ENCODE peak calls at places on chromosomes 2 and 18, in four cellular contexts. One of them, this sample, is unnamed.

GRCh38 chr18:50721006-50721405 is 98.8 kb downstream of the MRO start:
- DNase-seq in SK-N-SH: no peak
- DNase-seq in HCT116: no peak
- DNase-seq in K562: no peak
- DNase-seq in this sample: no peak

GRCh38 chr2:3572620-3573019 is 2.4 kb upstream of the RPS7 start:
- DNase-seq in SK-N-SH: no peak
- DNase-seq in HCT116: no peak
- DNase-seq in K562: no peak
- DNase-seq in this sample: no peak

GRCh38 chr2:172350844-172351480 is 76.4 kb upstream of the ITGA6 start:
- DNase-seq in SK-N-SH: no peak
- DNase-seq in HCT116: no peak
- DNase-seq in K562: no peak
- DNase-seq in this sample: peak

GRCh38 chr2:240596491-240596931 is 10.0 kb downstream of the CAPN10 start:
- DNase-seq in SK-N-SH: no peak
- DNase-seq in HCT116: no peak
- DNase-seq in K562: no peak
- DNase-seq in this sample: no peak

GRCh38 chr2:18267501-18267900 is 293.0 kb downstream of the RDH14 start:
- DNase-seq in SK-N-SH: no peak
- DNase-seq in HCT116: no peak
- DNase-seq in K562: no peak
- DNase-seq in this sample: no peak

GRCh38 chr2:215613265-215613664 is 177.4 kb upstream of the FN1 start:
- DNase-seq in SK-N-SH: no peak
- DNase-seq in HCT116: no peak
- DNase-seq in K562: no peak
- DNase-seq in this sample: no peak

GRCh38 chr2:117359266-117359970 is 455.1 kb upstream of the DDX18 start:
- DNase-seq in SK-N-SH: no peak
- DNase-seq in HCT116: no peak
- DNase-seq in K562: no peak
- DNase-seq in this sample: no peak

GRCh38 chr2:191878576-191879298 is 31.8 kb upstream of the CAVIN2 start:
- DNase-seq in SK-N-SH: no peak
- DNase-seq in HCT116: no peak
- DNase-seq in K562: no peak
- DNase-seq in this sample: no peak

GRCh38 chr2:67625671-67626070 is 228.5 kb downstream of the ETAA1 start:
- DNase-seq in SK-N-SH: no peak
- DNase-seq in HCT116: no peak
- DNase-seq in K562: no peak
- DNase-seq in this sample: no peak

GRCh38 chr2:128408349-128409305 is 90.0 kb upstream of the HS6ST1 start:
- DNase-seq in SK-N-SH: peak
- DNase-seq in HCT116: no peak
- DNase-seq in K562: no peak
- DNase-seq in this sample: no peak

GRCh38 chr2:165081276-165081675 is 122.6 kb downstream of the SCN3A start:
- DNase-seq in SK-N-SH: no peak
- DNase-seq in HCT116: no peak
- DNase-seq in K562: no peak
- DNase-seq in this sample: no peak

GRCh38 chr2:165078913-165079312 is 123.6 kb upstream of the SLC38A11 start:
- DNase-seq in SK-N-SH: no peak
- DNase-seq in HCT116: no peak
- DNase-seq in K562: no peak
- DNase-seq in this sample: no peak

GRCh38 chr2:165083326-165083725 is 120.5 kb downstream of the SCN3A start:
- DNase-seq in SK-N-SH: no peak
- DNase-seq in HCT116: no peak
- DNase-seq in K562: no peak
- DNase-seq in this sample: no peak

GRCh38 chr2:165079432-165079831 is 124.1 kb upstream of the SLC38A11 start:
- DNase-seq in SK-N-SH: no peak
- DNase-seq in HCT116: no peak
- DNase-seq in K562: no peak
- DNase-seq in this sample: no peak

DNA sequence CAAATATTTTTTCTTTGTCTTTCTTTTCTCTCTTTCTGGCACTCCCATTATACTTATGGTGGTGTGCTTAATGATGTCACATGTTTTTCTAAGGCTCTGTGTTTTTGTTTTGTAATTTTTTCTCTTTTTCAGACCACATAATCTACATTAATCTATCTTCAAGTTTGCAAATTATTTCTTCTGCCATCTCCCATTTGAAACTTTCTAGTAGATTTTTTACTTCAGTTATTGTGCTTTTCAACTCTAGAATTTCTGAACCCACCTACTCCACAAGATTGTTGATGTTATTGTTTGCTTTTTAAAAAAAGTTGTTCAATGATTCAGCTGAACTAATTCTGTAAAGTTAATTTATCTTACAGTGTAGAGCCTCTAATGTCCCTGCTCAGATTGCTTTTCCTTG is 121.4 kb downstream of the SCN3A start:
- DNase-seq in SK-N-SH: no peak
- DNase-seq in HCT116: no peak
- DNase-seq in K562: no peak
- DNase-seq in this sample: no peak
- H3K4me3 ChIP-seq in SK-N-SH: no peak
- H3K4me3 ChIP-seq in HCT116: no peak
- H3K4me3 ChIP-seq in K562: no peak
- H3K4me3 ChIP-seq in this sample: no peak

GRCh38 chr2:98465456-98466201 is 21.0 kb downstream of the INPP4A start:
- DNase-seq in SK-N-SH: peak
- DNase-seq in HCT116: no peak
- DNase-seq in K562: peak
- DNase-seq in this sample: peak

GRCh38 chr2:98464772-98465310 is 20.2 kb downstream of the INPP4A start:
- DNase-seq in SK-N-SH: no peak
- DNase-seq in HCT116: no peak
- DNase-seq in K562: no peak
- DNase-seq in this sample: peak

GRCh38 chr2:98463551-98463971 is 18.9 kb downstream of the INPP4A start:
- DNase-seq in SK-N-SH: no peak
- DNase-seq in HCT116: no peak
- DNase-seq in K562: no peak
- DNase-seq in this sample: no peak

GRCh38 chr2:98463081-98463481 is 18.4 kb downstream of the INPP4A start:
- DNase-seq in SK-N-SH: no peak
- DNase-seq in HCT116: no peak
- DNase-seq in K562: no peak
- DNase-seq in this sample: no peak

DNA sequence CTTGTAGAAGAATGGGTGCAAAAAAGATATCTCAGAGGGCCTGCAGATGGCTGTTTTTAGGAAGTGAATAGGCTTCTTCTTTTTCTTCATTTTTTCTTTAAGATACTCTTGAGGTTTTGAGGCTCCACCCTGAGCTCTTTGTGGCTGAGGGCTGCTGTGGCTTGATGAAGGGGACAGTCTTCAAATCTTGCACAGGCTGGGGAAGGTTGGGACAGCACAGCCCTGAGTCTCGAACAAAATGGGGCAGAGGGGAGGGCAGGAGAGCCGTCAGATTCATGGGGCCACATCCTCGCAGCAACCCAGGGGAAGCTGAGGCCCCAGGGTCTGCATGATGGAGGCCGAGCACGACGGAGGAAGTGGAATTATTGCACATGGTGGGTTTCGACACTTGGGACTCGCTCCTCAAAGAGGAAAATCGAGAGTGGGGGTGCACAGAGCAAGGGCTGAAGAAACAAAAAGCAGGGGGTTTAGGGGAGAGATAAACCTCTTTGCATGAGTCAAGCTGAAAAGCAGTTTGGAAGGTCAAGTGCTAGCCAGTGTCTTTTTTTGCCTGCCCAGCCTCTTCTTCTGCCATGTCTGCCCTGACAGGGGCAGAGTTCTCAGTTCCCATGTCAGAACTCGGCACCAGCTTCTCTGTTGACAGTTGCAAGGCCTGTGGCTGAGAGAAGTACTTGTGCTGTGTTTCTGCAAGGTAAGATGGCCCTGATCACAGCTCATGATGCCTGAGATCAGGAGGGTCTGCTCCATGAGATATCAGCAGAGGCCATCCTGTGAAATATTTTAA is 19.5 kb downstream of the INPP4A start:
- DNase-seq in SK-N-SH: no peak
- DNase-seq in HCT116: no peak
- DNase-seq in K562: no peak
- DNase-seq in this sample: peak
- TF ChIP-seq POLR2AphosphoS5 in SK-N-SH: no peak
- TF ChIP-seq POLR2AphosphoS5 in HCT116: no peak
- TF ChIP-seq POLR2AphosphoS5 in K562: no peak
- TF ChIP-seq POLR2AphosphoS5 in this sample: peak

DNA sequence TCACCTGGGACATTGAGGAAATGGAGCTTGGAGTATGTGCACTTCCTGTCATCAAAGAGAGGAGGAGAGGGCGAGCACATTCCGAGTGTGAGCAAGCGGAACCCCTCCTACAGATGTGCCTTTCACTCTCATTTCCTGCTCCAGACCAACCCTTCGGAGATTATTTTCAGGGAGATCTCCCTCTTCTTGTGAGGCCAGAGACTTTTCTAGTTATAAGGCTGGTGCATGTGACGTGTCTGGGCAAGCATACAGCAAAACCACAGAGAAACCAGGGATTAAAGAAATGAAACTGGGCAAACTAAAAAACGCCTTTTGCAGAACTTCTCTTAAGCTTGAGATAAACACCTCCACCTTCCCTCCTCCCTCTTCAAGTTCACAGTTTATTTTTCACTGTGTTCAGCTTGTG is 409.2 kb upstream of the TCF4 start:
- DNase-seq in SK-N-SH: no peak
- DNase-seq in HCT116: no peak
- DNase-seq in K562: no peak
- DNase-seq in this sample: no peak
- H3K4me3 ChIP-seq in SK-N-SH: no peak
- H3K4me3 ChIP-seq in HCT116: no peak
- H3K4me3 ChIP-seq in K562: no peak
- H3K4me3 ChIP-seq in this sample: no peak

GRCh38 chr18:48930926-48931325 is 19.8 kb downstream of the SMAD7 start:
- DNase-seq in SK-N-SH: no peak
- DNase-seq in HCT116: no peak
- DNase-seq in K562: no peak
- DNase-seq in this sample: no peak

GRCh38 chr18:48932822-48933510 is 17.8 kb downstream of the SMAD7 start:
- DNase-seq in SK-N-SH: no peak
- DNase-seq in HCT116: no peak
- DNase-seq in K562: peak
- DNase-seq in this sample: peak

GRCh38 chr18:48931680-48932461 is 18.9 kb downstream of the SMAD7 start:
- DNase-seq in SK-N-SH: no peak
- DNase-seq in HCT116: no peak
- DNase-seq in K562: no peak
- DNase-seq in this sample: no peak

GRCh38 chr18:48933578-48934399 is 17.0 kb downstream of the SMAD7 start:
- DNase-seq in SK-N-SH: no peak
- DNase-seq in HCT116: no peak
- DNase-seq in K562: no peak
- DNase-seq in this sample: no peak

DNA sequence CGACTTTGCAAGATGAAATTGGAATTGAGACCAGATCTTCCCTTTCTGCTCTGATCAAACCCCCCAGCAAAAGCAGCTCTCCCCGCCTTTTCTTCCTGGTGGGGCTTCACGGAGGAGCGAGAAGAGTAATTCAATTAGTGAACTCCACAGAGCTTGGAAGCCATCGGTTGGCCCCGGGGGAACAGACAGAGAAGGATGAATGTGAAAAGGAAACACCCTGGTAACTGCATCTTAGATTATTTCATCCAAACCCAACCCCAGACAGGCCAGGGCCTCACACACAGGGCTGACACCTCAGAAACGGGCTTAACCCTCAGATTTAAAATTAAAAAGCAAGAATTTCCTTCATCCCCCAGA is 18.3 kb downstream of the SMAD7 start:
- DNase-seq in SK-N-SH: no peak
- DNase-seq in HCT116: no peak
- DNase-seq in K562: no peak
- DNase-seq in this sample: no peak
- TF ChIP-seq POLR2AphosphoS5 in SK-N-SH: no peak
- TF ChIP-seq POLR2AphosphoS5 in HCT116: no peak
- TF ChIP-seq POLR2AphosphoS5 in K562: no peak
- TF ChIP-seq POLR2AphosphoS5 in this sample: no peak

GRCh38 chr2:62116983-62117382 is 78.9 kb upstream of the B3GNT2 start:
- DNase-seq in SK-N-SH: no peak
- DNase-seq in HCT116: no peak
- DNase-seq in K562: no peak
- DNase-seq in this sample: no peak

GRCh38 chr2:62119313-62119969 is 76.5 kb upstream of the B3GNT2 start:
- DNase-seq in SK-N-SH: no peak
- DNase-seq in HCT116: no peak
- DNase-seq in K562: no peak
- DNase-seq in this sample: no peak

GRCh38 chr2:62112192-62112591 is 83.7 kb upstream of the B3GNT2 start:
- DNase-seq in SK-N-SH: no peak
- DNase-seq in HCT116: no peak
- DNase-seq in K562: no peak
- DNase-seq in this sample: no peak

GRCh38 chr2:62114564-62114963 is 81.4 kb upstream of the B3GNT2 start:
- DNase-seq in SK-N-SH: no peak
- DNase-seq in HCT116: no peak
- DNase-seq in K562: no peak
- DNase-seq in this sample: no peak

GRCh38 chr2:62118160-62118559 is 77.8 kb upstream of the B3GNT2 start:
- DNase-seq in SK-N-SH: no peak
- DNase-seq in HCT116: no peak
- DNase-seq in K562: no peak
- DNase-seq in this sample: no peak
- H3K4me3 ChIP-seq in SK-N-SH: no peak
- H3K4me3 ChIP-seq in HCT116: no peak
- H3K4me3 ChIP-seq in K562: no peak
- H3K4me3 ChIP-seq in this sample: no peak

This sample was measured in HL-60.